ENCODE peak calls at places on chromosomes 1 and 21, in four cellular contexts. O is neural progenitor cell, F is endodermal cell, L is fibroblast of lung. G is an unnamed sample.

GRCh38 chr1:238152119-238152518 is 261.4 kb upstream of the ZP4 start:
- DNase-seq in O (no peak), F (no peak), L (no peak), G (no peak)

GRCh38 chr1:158417586-158417985 is 8.5 kb downstream of the OR10K2 start:
- DNase-seq in O (no peak), F (no peak), L (no peak), G (no peak)

GRCh38 chr1:201216395-201217085 is 25.9 kb downstream of the IGFN1 start:
- DNase-seq in O (no peak), F (peak), L (no peak), G (no peak)

GRCh38 chr1:21534674-21535378 is 25.6 kb downstream of the ALPL start:
- DNase-seq in O (peak), F (peak), L (peak), G (peak)

GRCh38 chr1:27571439-27572018 is 32.4 kb downstream of the AHDC1 start:
- DNase-seq in O (peak), F (peak), L (no peak), G (no peak)

GRCh38 chr1:5811419-5811818 is 180.8 kb downstream of the NPHP4 start:
- DNase-seq in O (peak), F (no peak), L (no peak), G (no peak)

GRCh38 chr1:37923551-37923889 is 23.3 kb downstream of the INPP5B start:
- DNase-seq in O (no peak), F (no peak), L (no peak), G (no peak)

GRCh38 chr1:41611932-41612450 is 127.5 kb upstream of the EDN2 start:
- DNase-seq in O (no peak), F (peak), L (no peak), G (no peak)

GRCh38 chr1:70487910-70488665 is 77.0 kb downstream of the CTH start:
- DNase-seq in O (peak), F (peak), L (peak), G (peak)

GRCh38 chr1:6850537-6850936 is 65.3 kb downstream of the CAMTA1 start:
- DNase-seq in O (no peak), F (no peak), L (no peak), G (no peak)

GRCh38 chr1:44786138-44786840 is 1.7 kb downstream of the BEST4 start:
- DNase-seq in O (peak), F (peak), L (peak), G (peak)

GRCh38 chr1:214270097-214270635 is 10.8 kb upstream of the SMYD2 start:
- DNase-seq in O (no peak), F (no peak), L (no peak), G (no peak)

GRCh38 chr1:171785766-171786165 is 4.3 kb downstream of the METTL13 start:
- DNase-seq in O (no peak), F (no peak), L (no peak), G (no peak)

GRCh38 chr1:17744666-17745563 is 10.2 kb upstream of the ACTL8 start:
- DNase-seq in O (no peak), F (peak), L (no peak), G (no peak)

GRCh38 chr1:50419192-50419906 is 3.9 kb downstream of the DMRTA2 start:
- DNase-seq in O (peak), F (peak), L (no peak), G (no peak)

GRCh38 chr21:42427809-42428419 is 24.2 kb downstream of the UBASH3A start:
- DNase-seq in O (no peak), F (no peak), L (no peak), G (no peak)

GRCh38 chr1:66374561-66375111 is 159.3 kb upstream of the SGIP1 start:
- DNase-seq in O (no peak), F (no peak), L (peak), G (peak)

GRCh38 chr1:6148497-6149241 is 31.5 kb downstream of the CHD5 start:
- DNase-seq in O (peak), F (peak), L (no peak), G (peak)

GRCh38 chr1:182525342-182525741 is 63.7 kb downstream of the RNASEL start:
- DNase-seq in O (no peak), F (no peak), L (no peak), G (no peak)

GRCh38 chr1:203673550-203674411 is 47.1 kb downstream of the ATP2B4 start:
- DNase-seq in O (no peak), F (peak), L (peak), G (peak)

GRCh38 chr1:151995774-151996173 is 2.1 kb upstream of the S100A10 start:
- DNase-seq in O (no peak), F (no peak), L (no peak), G (peak)

GRCh38 chr1:51000160-51000559 is 30.1 kb downstream of the CDKN2C start:
- DNase-seq in O (no peak), F (no peak), L (no peak), G (no peak)

GRCh38 chr1:110608247-110608646 is 2.1 kb upstream of the KCNA2 start:
- DNase-seq in O (no peak), F (peak), L (no peak), G (no peak)

DNA sequence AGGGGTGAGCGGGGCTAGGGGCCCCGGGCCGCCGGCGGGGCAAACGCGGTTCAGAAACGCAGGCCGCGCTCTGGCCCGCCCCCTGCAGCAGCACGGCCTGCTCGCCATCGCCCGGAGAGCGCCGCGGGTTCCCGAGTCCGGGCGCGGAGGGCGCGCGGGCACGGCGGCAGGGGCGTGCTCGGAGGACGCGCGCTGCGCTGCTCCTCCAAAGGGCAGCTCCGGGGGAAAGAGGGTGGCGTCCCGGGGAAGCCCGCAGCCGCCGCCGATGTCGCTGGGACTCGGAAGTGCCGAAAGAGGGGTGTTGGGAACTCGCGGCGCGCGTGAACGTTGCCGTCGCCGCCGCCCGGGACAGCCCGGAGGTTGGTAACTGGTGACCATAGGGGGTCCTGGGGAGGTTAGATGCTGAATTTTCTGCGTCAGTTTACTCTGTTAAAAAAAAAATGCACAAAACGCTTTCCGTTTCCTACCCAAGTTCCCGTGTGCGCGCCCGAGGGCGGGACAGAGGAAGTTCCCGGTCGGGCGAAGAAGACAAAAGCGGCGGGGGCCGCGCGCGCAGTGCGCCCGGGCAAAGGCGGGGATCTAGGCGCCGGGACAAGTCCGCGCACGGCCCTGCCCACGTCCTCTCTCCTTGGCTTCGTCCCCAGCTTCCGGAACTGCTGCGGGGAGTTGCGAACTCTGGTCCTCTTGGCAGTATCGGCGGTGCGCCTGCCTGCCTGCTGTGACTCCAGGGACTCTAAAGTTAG is at the start of gene HHAT:
- DNase-seq in O (peak), F (peak), L (peak), G (peak)
- TF ChIP-seq CTCF in O (peak), F (peak), L (peak), G (peak)

GRCh38 chr1:53342735-53343470 is 15.0 kb upstream of the LRP8 start:
- DNase-seq in O (no peak), F (no peak), L (no peak), G (no peak)
- H3K9ac ChIP-seq in O (no peak), F (no peak), L (no peak), G (no peak)

GRCh38 chr1:98046031-98046641 is 125.3 kb upstream of the DPYD start:
- DNase-seq in O (peak), F (peak), L (peak), G (no peak)
- H3K4me3 ChIP-seq in O (peak), F (peak), L (peak), G (no peak)

GRCh38 chr1:4425892-4426291 is 228.5 kb upstream of the AJAP1 start:
- DNase-seq in O (peak), F (peak), L (no peak), G (no peak)

GRCh38 chr1:4424766-4425165 is 229.6 kb upstream of the AJAP1 start:
- DNase-seq in O (no peak), F (no peak), L (no peak), G (no peak)

GRCh38 chr1:4424254-4424653 is 230.2 kb upstream of the AJAP1 start:
- DNase-seq in O (no peak), F (no peak), L (no peak), G (no peak)

GRCh38 chr1:4422496-4423289 is 231.7 kb upstream of the AJAP1 start:
- DNase-seq in O (peak), F (peak), L (no peak), G (no peak)
- TF ChIP-seq CTCF in O (peak), F (peak), L (no peak), G (no peak)

GRCh38 chr1:75245239-75245638 is 111.1 kb downstream of the LHX8 start:
- DNase-seq in O (no peak), F (no peak), L (no peak), G (no peak)

GRCh38 chr1:75243124-75243523 is 108.9 kb downstream of the LHX8 start:
- DNase-seq in O (no peak), F (no peak), L (no peak), G (no peak)
- H3K9ac ChIP-seq in O (no peak), F (no peak), L (no peak), G (no peak)

GRCh38 chr1:244451539-244451950 is at the start of gene ADSS2:
- DNase-seq in O (no peak), F (no peak), L (no peak), G (no peak)
- H3K4me3 ChIP-seq in O (peak), F (peak), L (peak), G (peak)

DNA sequence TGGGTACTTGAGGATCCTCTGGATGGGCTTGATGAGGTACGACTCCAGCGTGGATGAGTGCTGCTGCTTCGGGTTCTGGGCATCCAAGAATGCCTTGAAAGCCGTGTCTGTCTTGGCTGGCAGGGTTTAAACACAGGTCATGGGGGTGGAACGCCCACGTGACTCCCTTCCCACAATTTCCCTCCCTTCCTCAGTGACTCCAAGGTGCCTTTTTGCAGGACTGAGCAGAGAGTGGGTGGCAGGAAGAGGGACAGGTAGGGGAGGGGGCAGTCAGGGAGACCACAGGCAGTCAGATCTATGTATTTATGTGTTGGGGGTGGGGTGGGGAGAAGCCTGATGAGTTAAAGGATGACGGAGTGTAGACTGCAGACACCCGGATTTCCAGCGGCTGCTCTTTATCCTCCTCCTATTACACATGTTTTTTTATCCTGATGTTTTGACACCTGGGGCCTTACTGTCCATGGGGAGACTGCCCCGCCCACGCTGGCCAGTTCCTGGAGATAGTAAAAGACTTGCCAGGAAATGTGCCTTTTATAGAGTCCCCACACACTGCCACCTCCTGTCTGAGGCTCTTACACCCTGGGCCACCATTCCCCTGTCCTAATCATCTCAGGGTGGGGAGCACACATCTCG is 103.2 kb upstream of the KRTAP19-8 start:
- DNase-seq in O (no peak), F (no peak), L (no peak), G (no peak)
- TF ChIP-seq CTCF in O (no peak), F (no peak), L (no peak), G (no peak)

DNA sequence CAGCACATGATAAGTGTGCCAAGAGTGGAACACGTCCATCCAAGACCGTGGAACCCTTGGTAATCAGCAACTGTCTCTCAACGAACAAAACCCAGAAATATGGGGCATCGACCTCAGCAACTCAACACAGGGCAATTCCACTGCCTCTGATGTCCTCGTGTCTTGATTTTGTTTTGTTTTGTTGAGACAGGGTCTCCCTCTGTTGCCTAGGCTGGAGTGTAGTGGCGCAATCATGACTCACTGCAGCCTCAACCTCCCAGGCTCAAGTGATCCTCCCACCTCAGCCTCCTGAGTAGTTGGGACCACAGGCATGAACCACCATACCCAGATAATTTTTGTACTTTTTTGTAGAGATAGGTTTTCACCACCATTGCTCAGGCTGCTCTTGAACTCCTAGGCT is 26.6 kb upstream of the MX1 start:
- DNase-seq in O (no peak), F (no peak), L (no peak), G (no peak)
- H3K9ac ChIP-seq in O (no peak), F (no peak), L (no peak), G (no peak)

GRCh38 chr1:53629101-53629691 is 109.8 kb downstream of the GLIS1 start:
- DNase-seq in O (no peak), F (peak), L (no peak), G (no peak)
- H3K4me3 ChIP-seq in O (no peak), F (no peak), L (no peak), G (no peak)

GRCh38 chr1:208174200-208174599 is 70.0 kb downstream of the PLXNA2 start:
- DNase-seq in O (no peak), F (no peak), L (peak), G (no peak)

GRCh38 chr1:208171615-208172388 is 72.4 kb downstream of the PLXNA2 start:
- DNase-seq in O (no peak), F (no peak), L (no peak), G (no peak)

GRCh38 chr1:208170252-208170651 is 73.9 kb downstream of the PLXNA2 start:
- DNase-seq in O (no peak), F (no peak), L (no peak), G (no peak)

GRCh38 chr1:208173749-208174148 is 70.4 kb downstream of the PLXNA2 start:
- DNase-seq in O (no peak), F (no peak), L (peak), G (no peak)

GRCh38 chr1:208172389-208173140 is 71.6 kb downstream of the PLXNA2 start:
- DNase-seq in O (no peak), F (no peak), L (peak), G (peak)
- TF ChIP-seq CTCF in O (no peak), F (no peak), L (no peak), G (no peak)